ENCODE peak calls at places on chromosome 9, in eight cellular contexts. N is PC-3, B is cardiac muscle cell, P is Peyer's patch, D is astrocyte, C is esophagus squamous epithelium, K is IMR-90, J is heart right ventricle. R is an unnamed sample. For H3K27me3, the result is how much of the 10 kb centered on the place peaks cover.

GRCh38 chr9:114299286-114300152 is 23.4 kb upstream of the ORM1 start:
- DNase-seq in K (no peak), N (no peak), J (no peak), P (peak), B (no peak), D (no peak), C (no peak), R (no peak)

GRCh38 chr9:112532427-112532826 is 45.8 kb downstream of the KIAA1958 start:
- DNase-seq in P (no peak), N (no peak), J (no peak), K (peak), D (peak), B (peak), C (no peak), R (no peak)

GRCh38 chr9:16803648-16804047 is 66.8 kb downstream of the BNC2 start:
- DNase-seq in D (no peak), P (no peak), C (no peak), B (no peak), J (no peak), N (no peak), K (no peak), R (no peak)

GRCh38 chr9:110835859-110836271 is 167.3 kb downstream of the MUSK start:
- DNase-seq in J (no peak), N (no peak), B (no peak), K (peak), D (peak), C (no peak), P (no peak), R (no peak)

GRCh38 chr9:93654351-93654961 is 78.1 kb downstream of the PHF2 start:
- DNase-seq in K (no peak), P (peak), D (no peak), J (peak), C (no peak), N (no peak), B (no peak), R (no peak)

GRCh38 chr9:4985376-4986266 is 549 bp downstream of the JAK2 start:
- DNase-seq in N (peak), B (peak), J (peak), K (peak), C (no peak), P (peak), D (peak), R (peak)

GRCh38 chr9:87973791-87974292 is 491 bp downstream of the CDK20 start:
- DNase-seq in J (no peak), K (no peak), N (no peak), D (no peak), P (no peak), B (peak), C (no peak), R (no peak)

GRCh38 chr9:132711846-132712245 is 41.6 kb downstream of the GTF3C4 start:
- DNase-seq in K (no peak), D (no peak), P (no peak), J (no peak), N (no peak), C (no peak), B (no peak), R (no peak)

GRCh38 chr9:4559238-4560182 is 69.2 kb downstream of the SLC1A1 start:
- DNase-seq in P (no peak), D (no peak), J (no peak), K (no peak), N (no peak), B (no peak), C (no peak), R (no peak)

GRCh38 chr9:118170032-118170955 is 466.1 kb downstream of the TLR4 start:
- DNase-seq in P (peak), B (peak), C (no peak), K (no peak), N (peak), D (peak), J (no peak), R (no peak)

GRCh38 chr9:73684601-73685000 is 532.9 kb downstream of the ANXA1 start:
- DNase-seq in K (no peak), J (no peak), P (no peak), D (peak), B (peak), N (peak), C (no peak), R (no peak)

GRCh38 chr9:104896131-104896530 is 31.8 kb downstream of the ABCA1 start:
- DNase-seq in N (no peak), C (no peak), B (no peak), K (peak), P (no peak), D (no peak), J (no peak), R (no peak)

GRCh38 chr9:121095057-121095456 is 20.3 kb downstream of the CNTRL start:
- DNase-seq in K (no peak), P (no peak), C (no peak), J (no peak), D (no peak), B (no peak), N (no peak), R (no peak)
- TF ChIP-seq CTCF in K (no peak), P (no peak), C (no peak), J (no peak), D (no peak), B (no peak), N (no peak), R (no peak)

GRCh38 chr9:21974230-21974541 is 20.0 kb downstream of the CDKN2A start:
- DNase-seq in N (no peak), J (no peak), P (no peak), C (no peak), K (no peak), B (no peak), D (no peak), R (no peak)
- H3K27me3 ChIP-seq in N (under half), J (half or more), P (half or more), C (half or more), K (half or more), B (half or more), D (half or more), R (half or more)

GRCh38 chr9:126945682-126946081 is 31.1 kb downstream of the RALGPS1 start:
- DNase-seq in C (no peak), N (no peak), J (no peak), P (no peak), K (no peak), B (peak), D (no peak), R (no peak)

GRCh38 chr9:126953089-126953809 is 38.7 kb downstream of the RALGPS1 start:
- DNase-seq in J (no peak), C (no peak), D (peak), N (no peak), P (no peak), K (peak), B (peak), R (no peak)

GRCh38 chr9:126942369-126942768 is 27.8 kb downstream of the RALGPS1 start:
- DNase-seq in J (no peak), N (no peak), D (no peak), C (no peak), P (no peak), B (no peak), K (no peak), R (no peak)

GRCh38 chr9:126952180-126952960 is 37.8 kb downstream of the RALGPS1 start:
- DNase-seq in J (no peak), P (no peak), K (peak), D (peak), N (no peak), B (peak), C (no peak), R (no peak)

DNA sequence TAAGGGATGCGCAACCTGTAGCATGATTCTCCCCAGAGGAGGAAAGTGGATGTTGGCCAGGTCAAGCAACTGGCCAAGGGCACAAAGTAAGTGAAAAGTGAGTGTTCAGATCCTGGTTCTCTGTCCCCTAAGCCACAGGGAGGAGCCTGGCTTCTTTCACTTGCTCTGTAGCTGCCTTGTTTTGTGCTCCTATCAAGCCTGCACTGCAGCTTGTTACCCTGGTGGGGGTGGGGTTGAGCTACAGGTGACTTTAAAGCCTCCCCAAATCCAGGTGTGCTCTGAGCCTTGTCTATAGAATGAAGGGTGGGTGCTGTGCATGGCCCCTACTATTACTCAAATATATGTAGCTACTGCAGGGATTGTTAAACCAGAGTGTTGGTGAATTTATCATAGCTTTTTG is 32.9 kb downstream of the RALGPS1 start:
- DNase-seq in N (peak), P (no peak), J (no peak), C (no peak), D (no peak), K (no peak), B (no peak), R (no peak)
- TF ChIP-seq CTCF in N (peak), P (no peak), J (no peak), C (no peak), D (no peak), K (no peak), B (no peak), R (no peak)

GRCh38 chr9:137336735-137337134 is 34.7 kb upstream of the NRARP start:
- DNase-seq in C (no peak), D (no peak), P (no peak), N (no peak), J (no peak), B (no peak), K (no peak), R (no peak)

GRCh38 chr9:137341227-137341626 is 39.2 kb upstream of the NRARP start:
- DNase-seq in D (no peak), K (no peak), C (no peak), B (no peak), P (no peak), N (no peak), J (no peak), R (no peak)

GRCh38 chr9:137339606-137340462 is 37.8 kb upstream of the NRARP start:
- DNase-seq in C (no peak), B (peak), J (no peak), N (no peak), P (no peak), K (peak), D (peak), R (no peak)

GRCh38 chr9:137342482-137342881 is 40.4 kb upstream of the NRARP start:
- DNase-seq in P (no peak), C (no peak), K (no peak), J (no peak), B (no peak), N (no peak), D (no peak), R (no peak)

GRCh38 chr9:137339045-137339444 is 37.0 kb upstream of the NRARP start:
- DNase-seq in P (no peak), D (peak), N (no peak), C (no peak), B (peak), J (no peak), K (peak), R (no peak)
- H3K27me3 ChIP-seq in P (under half), D (under half), N (under half), C (under half), B (under half), J (under half), K (under half), R (under half)

GRCh38 chr9:99001892-99002291 is 58.2 kb downstream of the COL15A1 start:
- DNase-seq in K (no peak), P (no peak), N (no peak), B (no peak), C (no peak), D (no peak), J (no peak), R (no peak)

GRCh38 chr9:98998441-98999151 is 54.9 kb downstream of the COL15A1 start:
- DNase-seq in K (peak), D (peak), J (peak), P (peak), N (peak), B (peak), C (no peak), R (peak)

GRCh38 chr9:99003308-99003707 is 59.6 kb downstream of the COL15A1 start:
- DNase-seq in P (no peak), K (no peak), B (no peak), N (no peak), C (no peak), J (no peak), D (no peak), R (no peak)

GRCh38 chr9:98999152-98999525 is 55.4 kb downstream of the COL15A1 start:
- DNase-seq in J (no peak), N (no peak), P (peak), B (no peak), C (no peak), K (no peak), D (no peak), R (no peak)

DNA sequence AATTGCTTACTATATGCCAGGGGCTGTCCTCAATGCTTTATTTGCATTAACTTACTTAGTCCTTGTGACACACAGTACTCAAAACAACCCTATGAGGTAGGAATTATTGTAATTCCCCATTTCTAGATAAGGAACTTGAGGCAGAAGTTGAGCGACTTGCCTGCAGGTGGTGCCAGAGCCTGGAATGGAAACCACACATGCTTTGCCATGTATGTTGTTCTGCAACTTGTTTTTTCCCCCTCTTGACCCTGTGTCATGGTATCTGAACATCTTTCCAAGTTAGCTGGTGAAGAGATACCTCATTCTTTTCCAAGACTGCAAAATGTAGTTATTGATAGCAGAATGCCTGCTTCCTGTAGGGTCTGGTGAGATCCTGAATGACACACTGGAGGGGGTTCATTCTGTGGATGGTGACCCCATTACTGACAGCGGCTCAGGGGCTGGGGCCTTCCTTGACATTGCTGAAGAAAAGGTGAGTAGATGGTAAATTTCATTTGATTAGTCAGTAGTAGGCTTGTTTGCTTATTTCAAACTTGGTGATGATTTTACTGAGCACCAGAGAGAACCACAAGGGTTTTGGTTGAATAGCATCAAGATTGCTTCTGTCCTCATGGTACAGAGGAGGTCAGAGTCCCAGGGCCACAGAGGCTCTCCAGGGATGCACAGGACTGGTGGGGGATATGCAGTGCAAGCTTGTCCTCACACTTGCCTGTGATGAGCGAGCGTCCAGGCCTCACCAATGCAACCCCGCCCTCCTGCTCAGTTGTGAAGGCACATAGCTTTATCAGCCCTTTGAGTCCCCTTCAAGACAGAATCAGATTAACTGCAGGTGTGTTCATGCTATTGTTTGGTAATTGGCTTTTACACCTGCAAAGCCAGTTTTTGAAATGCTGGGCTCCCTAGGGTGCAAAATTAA is 57.0 kb downstream of the COL15A1 start:
- DNase-seq in B (peak), N (peak), P (peak), D (peak), J (peak), C (no peak), K (peak), R (peak)
- TF ChIP-seq CTCF in B (peak), N (peak), P (peak), D (peak), J (peak), C (no peak), K (peak), R (peak)

GRCh38 chr9:97506264-97506663 is 4.8 kb downstream of the TMOD1 start:
- DNase-seq in D (no peak), K (no peak), P (no peak), J (no peak), N (no peak), B (no peak), C (no peak), R (no peak)

GRCh38 chr9:97504381-97505216 is 3.1 kb downstream of the TMOD1 start:
- DNase-seq in K (peak), B (no peak), N (no peak), P (no peak), J (no peak), C (no peak), D (peak), R (no peak)

GRCh38 chr9:97506787-97507186 is 5.3 kb downstream of the TMOD1 start:
- DNase-seq in J (no peak), P (no peak), D (no peak), N (no peak), K (no peak), B (no peak), C (no peak), R (no peak)

GRCh38 chr9:97507585-97507984 is 6.1 kb downstream of the TMOD1 start:
- DNase-seq in J (no peak), K (no peak), N (no peak), B (no peak), C (no peak), D (no peak), P (no peak), R (no peak)

DNA sequence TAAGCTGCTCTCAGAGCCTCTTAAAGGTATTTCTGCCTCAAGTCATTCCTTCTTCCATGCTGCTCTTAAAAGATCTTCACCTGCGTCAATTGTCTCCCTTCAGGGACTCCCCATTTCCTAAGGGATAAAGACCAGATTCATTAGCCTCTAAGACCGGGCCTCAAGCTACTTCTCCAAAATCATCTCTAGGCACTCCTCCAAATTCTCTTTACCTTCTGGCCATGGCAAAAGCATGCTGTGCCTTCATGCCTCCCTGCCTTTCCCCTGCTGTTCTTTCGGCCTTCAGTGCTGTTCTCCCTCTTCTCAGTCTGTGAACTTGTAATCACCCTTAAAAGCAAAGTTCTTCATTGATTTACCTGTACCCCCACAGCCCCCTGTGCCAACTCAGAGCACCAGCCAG is 4.4 kb downstream of the TMOD1 start:
- DNase-seq in D (no peak), P (no peak), K (no peak), B (no peak), N (no peak), C (no peak), J (no peak), R (no peak)
- H3K27me3 ChIP-seq in D (half or more), P (under half), K (under half), B (under half), N (under half), C (half or more), J (under half), R (under half)

GRCh38 chr9:37408933-37409710 is 13.4 kb upstream of the GRHPR start:
- DNase-seq in P (peak), K (no peak), J (no peak), C (peak), N (no peak), D (no peak), B (no peak), R (peak)
- TF ChIP-seq CTCF in P (no peak), K (no peak), J (no peak), C (no peak), N (no peak), D (no peak), B (no peak), R (no peak)

GRCh38 chr9:135023816-135024405 is 63.6 kb upstream of the OLFM1 start:
- DNase-seq in K (no peak), C (no peak), B (no peak), D (no peak), P (no peak), N (no peak), J (no peak), R (no peak)
- H3K27me3 ChIP-seq in K (under half), C (under half), B (under half), D (under half), P (under half), N (under half), J (under half), R (under half)

R was measured in CD4-positive, alpha-beta T cell.